ENCODE peak calls at places on chromosomes 12 and 14, in six cellular contexts. O, Z, G, X, R and L are unnamed samples.

GRCh38 chr12:90080616-90081015 is 372.0 kb upstream of the ATP2B1 start:
- DNase-seq in R (no peak), G (no peak), Z (no peak), O (no peak), X (no peak), L (no peak)

GRCh38 chr14:95515080-95515489 is 1.4 kb downstream of the SYNE3 start:
- DNase-seq in Z (peak), R (no peak), X (no peak), G (no peak), O (no peak), L (no peak)

GRCh38 chr12:100533326-100533725 is 40.2 kb upstream of the GAS2L3 start:
- DNase-seq in X (no peak), Z (no peak), R (no peak), G (no peak), O (no peak), L (no peak)

GRCh38 chr14:97634786-97635185 is 837.6 kb downstream of the VRK1 start:
- DNase-seq in X (no peak), Z (peak), G (no peak), O (no peak), R (no peak), L (no peak)

GRCh38 chr14:96690713-96691383 is 106.3 kb upstream of the VRK1 start:
- DNase-seq in R (no peak), Z (no peak), O (no peak), G (no peak), X (no peak), L (no peak)

GRCh38 chr12:123948401-123949117 is 24.1 kb downstream of the CCDC92 start:
- DNase-seq in O (no peak), R (no peak), X (no peak), G (no peak), Z (no peak), L (no peak)

GRCh38 chr12:114827460-114827859 is 143.5 kb upstream of the TBX3 start:
- DNase-seq in O (no peak), R (no peak), X (no peak), G (no peak), Z (no peak), L (no peak)

GRCh38 chr12:40375076-40375475 is 150.3 kb downstream of the LRRK2 start:
- DNase-seq in R (no peak), G (no peak), O (peak), Z (peak), X (no peak), L (no peak)

GRCh38 chr12:118503476-118503875 is 127.1 kb downstream of the SUDS3 start:
- DNase-seq in G (no peak), R (no peak), O (no peak), X (no peak), Z (no peak), L (no peak)

GRCh38 chr12:38983117-38983571 is 77.8 kb upstream of the CPNE8 start:
- DNase-seq in R (no peak), G (no peak), X (no peak), Z (no peak), O (no peak), L (no peak)

GRCh38 chr12:1918081-1918874 is at the start of gene CACNA2D4:
- DNase-seq in O (no peak), Z (no peak), X (no peak), R (no peak), G (peak), L (no peak)

GRCh38 chr14:93173943-93174395 is 10.7 kb downstream of the MOAP1 start:
- DNase-seq in R (peak), O (no peak), G (peak), Z (peak), X (no peak), L (peak)

GRCh38 chr14:95318399-95318834 is 1.3 kb downstream of the CLMN start:
- DNase-seq in Z (no peak), X (peak), O (no peak), G (peak), R (no peak), L (no peak)

GRCh38 chr14:20683896-20684661 is at the start of gene RNASE4:
- DNase-seq in Z (peak), R (peak), O (peak), X (peak), G (peak), L (peak)

GRCh38 chr12:114738460-114739184 is 54.6 kb upstream of the TBX3 start:
- DNase-seq in X (no peak), O (no peak), R (no peak), G (peak), Z (no peak), L (no peak)

GRCh38 chr14:93894992-93895391 is 32.2 kb upstream of the FAM181A start:
- DNase-seq in R (no peak), O (no peak), X (no peak), G (no peak), Z (no peak), L (no peak)

GRCh38 chr14:89137514-89138163 is 279.4 kb downstream of the FOXN3 start:
- DNase-seq in O (peak), X (peak), R (peak), G (no peak), Z (peak), L (peak)

GRCh38 chr14:75273272-75274044 is 5.2 kb upstream of the FOS start:
- DNase-seq in R (peak), G (no peak), Z (peak), O (no peak), X (no peak), L (peak)

GRCh38 chr14:95518045-95518751 is 1.7 kb upstream of the SYNE3 start:
- DNase-seq in G (peak), Z (peak), O (no peak), R (peak), X (no peak), L (no peak)

GRCh38 chr12:109450980-109451379 is 26.1 kb downstream of the KCTD10 start:
- DNase-seq in Z (peak), O (no peak), X (no peak), G (peak), R (no peak), L (no peak)
- H3K27ac ChIP-seq in Z (peak), O (no peak), X (no peak), G (no peak), R (no peak), L (no peak)

DNA sequence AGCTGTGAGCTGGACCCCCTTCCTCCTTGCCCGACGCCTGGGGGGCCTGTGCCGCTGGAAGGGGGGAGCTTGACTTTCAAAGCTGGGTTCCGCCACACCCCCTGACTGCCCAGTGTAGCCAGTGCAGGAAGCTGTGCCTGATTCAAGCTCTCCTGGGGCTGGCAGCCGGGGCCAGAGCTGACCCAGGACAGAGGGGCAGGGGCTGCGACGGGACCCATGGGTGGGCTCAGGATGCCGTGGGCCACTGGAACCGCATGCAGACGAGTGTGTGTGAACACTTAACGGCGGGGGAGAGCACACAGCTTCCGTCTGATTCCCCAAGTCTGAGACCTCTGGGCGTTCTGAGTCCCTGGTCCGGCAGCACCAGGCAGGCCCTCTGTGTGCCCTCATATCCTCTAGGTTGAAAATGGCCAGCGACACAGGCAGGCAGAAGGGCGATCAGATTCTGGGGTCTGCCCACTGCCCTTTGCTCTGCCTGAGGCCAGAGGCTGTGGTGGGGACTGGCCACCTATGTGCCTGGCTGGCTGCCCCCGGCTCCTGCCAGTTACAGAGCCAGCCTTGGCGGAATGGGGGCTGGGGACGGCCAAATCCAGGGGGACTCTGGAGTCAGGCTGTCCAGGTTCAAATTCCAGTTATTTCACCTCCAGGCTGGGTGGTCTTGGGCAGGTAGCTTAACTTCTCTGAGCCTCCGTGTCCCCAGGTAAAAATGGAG is 54.0 kb downstream of the CYP46A1 start:
- DNase-seq in X (no peak), O (no peak), G (no peak), R (no peak), Z (no peak), L (no peak)
- H3K27ac ChIP-seq in X (no peak), O (peak), G (no peak), R (no peak), Z (no peak), L (peak)

GRCh38 chr14:76977793-76978730 is 50.4 kb downstream of the IRF2BPL start:
- DNase-seq in G (no peak), Z (peak), R (peak), O (no peak), X (no peak), L (peak)
- H3K27ac ChIP-seq in G (no peak), Z (no peak), R (no peak), O (no peak), X (no peak), L (peak)

DNA sequence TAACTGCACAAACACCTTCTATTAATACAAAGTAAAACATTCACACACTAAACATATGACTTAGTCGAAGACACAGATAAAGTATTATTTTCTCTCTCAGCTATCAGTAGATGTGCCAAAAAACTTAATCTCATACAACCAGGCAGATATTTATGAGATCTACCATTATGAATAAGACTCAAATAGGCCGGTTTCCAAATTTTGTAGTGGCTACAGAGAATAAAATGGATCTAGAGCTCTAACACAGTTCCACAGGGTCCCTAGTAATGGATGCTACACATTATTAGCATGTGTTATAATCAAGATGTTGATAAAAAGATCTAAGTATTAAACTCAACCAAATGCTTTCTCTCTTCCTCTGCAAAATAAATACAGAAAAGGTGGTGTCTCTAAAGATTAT is 10.4 kb downstream of the SAV1 start:
- DNase-seq in R (no peak), X (no peak), Z (peak), O (no peak), G (no peak), L (no peak)
- H3K27ac ChIP-seq in R (peak), X (peak), Z (peak), O (no peak), G (peak), L (peak)

DNA sequence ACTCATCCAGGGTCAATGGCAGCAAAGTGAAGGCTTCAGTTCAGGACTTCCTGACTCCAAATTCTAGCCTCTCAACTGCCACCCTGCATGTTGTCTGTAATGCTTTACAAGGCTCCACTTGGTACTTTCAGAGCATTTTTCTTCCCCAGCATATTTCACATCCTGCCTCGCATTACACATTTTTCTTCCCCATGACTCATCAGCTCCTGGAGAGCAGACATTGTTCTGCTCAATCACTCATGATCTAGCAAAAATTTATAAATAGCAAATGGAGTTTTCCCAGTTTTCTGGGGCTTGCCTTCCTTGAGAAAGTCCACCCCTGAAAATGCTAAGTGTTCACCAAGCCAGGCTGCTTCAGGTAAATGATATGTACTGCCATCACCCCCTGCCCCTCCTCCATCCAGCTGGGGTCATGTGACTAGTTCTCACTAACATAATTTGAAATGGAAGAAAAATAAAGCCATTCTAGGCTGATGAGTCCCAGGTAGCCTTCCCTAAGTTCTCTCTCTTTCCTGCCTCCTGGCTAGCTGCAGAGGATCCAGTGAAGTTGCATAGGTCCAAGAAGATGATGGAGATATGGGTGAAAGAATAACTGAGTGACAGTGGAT is 69.4 kb downstream of the ARMH4 start:
- DNase-seq in R (peak), Z (peak), O (peak), G (no peak), X (no peak), L (no peak)
- H3K27ac ChIP-seq in R (peak), Z (peak), O (peak), G (no peak), X (peak), L (no peak)

GRCh38 chr12:52038447-52038846 is 12.8 kb upstream of the NR4A1 start:
- DNase-seq in R (no peak), O (no peak), Z (peak), G (no peak), X (no peak), L (no peak)
- H3K27ac ChIP-seq in R (no peak), O (no peak), Z (peak), G (no peak), X (peak), L (peak)

GRCh38 chr12:24306001-24306400 is 356.5 kb upstream of the SOX5 start:
- DNase-seq in X (no peak), Z (no peak), O (no peak), R (no peak), G (no peak), L (no peak)
- H3K27ac ChIP-seq in X (no peak), Z (no peak), O (no peak), R (no peak), G (no peak), L (no peak)